ENCODE peak calls at places on chromosome 13, in seven cellular contexts. B is lower lobe of right lung; J is foreskin fibroblast; C is PC-3; F is CD8-positive, alpha-beta T cell; Y is MM.1S; M is mammary epithelial cell. V is an unnamed sample.

GRCh38 chr13:34886987-34887386 is 55.1 kb upstream of the NBEA start:
- DNase-seq in B (no peak), J (peak; percentile 55), C (peak; percentile 68), F (no peak), Y (no peak), M (peak; percentile 6), V (no peak)

GRCh38 chr13:36919206-36919832 is 719 bp downstream of the SMAD9 start:
- DNase-seq in B (peak; percentile 67), J (peak; percentile 54), C (peak; percentile 8), F (no peak), Y (no peak), M (peak; percentile 6), V (no peak)

GRCh38 chr13:98664924-98665637 is 87.4 kb downstream of the SLC15A1 start:
- DNase-seq in B (no peak), J (no peak), C (peak; percentile 56), F (no peak), Y (no peak), M (no peak), V (no peak)

GRCh38 chr13:108494991-108495661 is 134.3 kb upstream of the MYO16 start:
- DNase-seq in B (no peak), J (peak; percentile 3), C (no peak), F (no peak), Y (no peak), M (no peak), V (no peak)

GRCh38 chr13:111981446-111982165 is 85.3 kb upstream of the SOX1 start:
- DNase-seq in B (no peak), J (no peak), C (no peak), F (no peak), Y (no peak), M (no peak), V (no peak)

GRCh38 chr13:109700176-109700575 is 86.2 kb downstream of the IRS2 start:
- DNase-seq in B (peak; percentile 73), J (peak; percentile 86), C (peak; percentile 30), F (no peak), Y (no peak), M (peak; percentile 54), V (no peak)

GRCh38 chr13:67369895-67370660 is 139.9 kb upstream of the PCDH9 start:
- DNase-seq in B (no peak), J (peak; percentile 90), C (peak; percentile 13), F (no peak), Y (no peak), M (peak; percentile 44), V (no peak)

GRCh38 chr13:79724348-79725103 is 243.6 kb downstream of the NDFIP2 start:
- DNase-seq in B (no peak), J (peak; percentile 20), C (peak; percentile 8), F (no peak), Y (no peak), M (peak; percentile 64), V (no peak)

GRCh38 chr13:113429608-113429985 is 23.7 kb downstream of the ADPRHL1 start:
- DNase-seq in B (no peak), J (no peak), C (no peak), F (no peak), Y (no peak), M (no peak), V (no peak)

GRCh38 chr13:38530492-38530891 is 156.4 kb upstream of the FREM2 start:
- DNase-seq in B (no peak), J (peak; percentile 57), C (peak; percentile 33), F (no peak), Y (no peak), M (peak; percentile 5), V (peak; percentile 2)

GRCh38 chr13:75196112-75196855 is 285.7 kb downstream of the TBC1D4 start:
- DNase-seq in B (no peak), J (peak; percentile 79), C (no peak), F (no peak), Y (no peak), M (no peak), V (no peak)
- H3K4me3 ChIP-seq in B (no peak overlapping the region), J (no peak overlapping the region), C (no peak overlapping the region), F (no peak overlapping the region), Y (no peak overlapping the region), M (no peak overlapping the region), V (no peak overlapping the region)

DNA sequence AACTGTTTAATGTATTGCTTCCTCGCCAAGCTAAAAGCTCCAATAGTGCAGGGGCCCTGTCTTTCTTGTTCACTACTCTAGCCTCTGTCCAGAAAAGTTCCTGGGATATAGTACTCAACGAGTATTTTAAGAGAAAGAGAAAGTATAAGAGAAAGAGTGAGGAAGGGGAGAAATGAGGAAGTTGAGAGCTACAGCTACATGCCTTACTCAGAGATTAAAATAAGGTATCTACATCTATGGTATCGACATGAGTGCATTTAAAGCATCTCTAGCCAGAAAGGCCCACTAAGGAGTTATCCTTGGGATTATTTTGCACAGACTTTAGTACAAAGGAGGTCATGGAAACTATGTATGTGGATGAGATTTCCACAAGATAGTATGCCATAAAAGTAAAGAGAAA is 28.5 kb downstream of the MYCBP2 start:
- DNase-seq in B (no peak), J (no peak), C (no peak), F (no peak), Y (no peak), M (no peak), V (no peak)
- TF ChIP-seq CTCF in B (no peak), J (no peak), C (no peak), F (no peak), Y (no peak), M (no peak), V (no peak)

GRCh38 chr13:90089051-90089450 is 1258.4 kb upstream of the MIR17HG start:
- DNase-seq in B (no peak), J (no peak), C (no peak), F (no peak), Y (no peak), M (no peak), V (no peak)

GRCh38 chr13:90091611-90092010 is 1255.9 kb upstream of the MIR17HG start:
- DNase-seq in B (no peak), J (no peak), C (no peak), F (no peak), Y (no peak), M (no peak), V (no peak)
- H3K4me3 ChIP-seq in B (no peak overlapping the region), J (no peak overlapping the region), C (no peak overlapping the region), F (no peak overlapping the region), Y (no peak overlapping the region), M (no peak overlapping the region), V (no peak overlapping the region)

GRCh38 chr13:27281420-27281819 is 10.8 kb downstream of the RASL11A start:
- DNase-seq in B (no peak), J (peak; percentile 52), C (peak; percentile 30), F (no peak), Y (no peak), M (no peak), V (no peak)
- TF ChIP-seq CTCF in B (no peak), J (no peak), C (no peak), F (no peak), Y (no peak), M (no peak), V (no peak)

DNA sequence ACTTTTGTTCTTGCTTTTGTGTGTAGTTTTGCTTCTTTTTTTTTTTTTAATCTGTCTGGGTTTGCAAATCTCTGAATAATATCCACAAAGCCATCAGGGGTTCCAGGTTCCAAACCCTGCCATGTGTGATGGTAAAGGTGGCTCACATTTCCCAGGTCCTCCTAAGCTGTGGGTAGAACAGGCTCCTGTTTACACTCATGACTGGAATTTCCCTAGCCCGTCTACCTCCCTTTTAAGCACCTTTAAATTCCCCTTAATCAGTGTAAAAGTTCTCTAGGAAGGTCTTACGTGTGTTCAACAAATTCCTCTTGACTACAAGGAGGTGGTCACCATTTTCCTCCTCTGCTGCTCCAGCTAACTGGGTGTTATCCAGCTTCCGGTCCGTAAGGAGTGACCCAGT is 62.8 kb downstream of the EFNB2 start:
- DNase-seq in B (no peak), J (no peak), C (no peak), F (no peak), Y (no peak), M (peak; percentile 79), V (no peak)
- H3K4me3 ChIP-seq in B (no peak overlapping the region), J (no peak overlapping the region), C (peak overlapping the region; percentile 44), F (no peak overlapping the region), Y (no peak overlapping the region), M (no peak overlapping the region), V (no peak overlapping the region)

GRCh38 chr13:28501547-28501946 is 6.6 kb upstream of the FLT1 start:
- DNase-seq in B (no peak), J (no peak), C (no peak), F (no peak), Y (no peak), M (no peak), V (no peak)

GRCh38 chr13:28510066-28510465 is 15.1 kb upstream of the FLT1 start:
- DNase-seq in B (no peak), J (no peak), C (no peak), F (no peak), Y (no peak), M (no peak), V (no peak)

GRCh38 chr13:28503182-28503980 is 8.5 kb upstream of the FLT1 start:
- DNase-seq in B (no peak), J (peak; percentile 51), C (no peak), F (no peak), Y (no peak), M (no peak), V (no peak)

DNA sequence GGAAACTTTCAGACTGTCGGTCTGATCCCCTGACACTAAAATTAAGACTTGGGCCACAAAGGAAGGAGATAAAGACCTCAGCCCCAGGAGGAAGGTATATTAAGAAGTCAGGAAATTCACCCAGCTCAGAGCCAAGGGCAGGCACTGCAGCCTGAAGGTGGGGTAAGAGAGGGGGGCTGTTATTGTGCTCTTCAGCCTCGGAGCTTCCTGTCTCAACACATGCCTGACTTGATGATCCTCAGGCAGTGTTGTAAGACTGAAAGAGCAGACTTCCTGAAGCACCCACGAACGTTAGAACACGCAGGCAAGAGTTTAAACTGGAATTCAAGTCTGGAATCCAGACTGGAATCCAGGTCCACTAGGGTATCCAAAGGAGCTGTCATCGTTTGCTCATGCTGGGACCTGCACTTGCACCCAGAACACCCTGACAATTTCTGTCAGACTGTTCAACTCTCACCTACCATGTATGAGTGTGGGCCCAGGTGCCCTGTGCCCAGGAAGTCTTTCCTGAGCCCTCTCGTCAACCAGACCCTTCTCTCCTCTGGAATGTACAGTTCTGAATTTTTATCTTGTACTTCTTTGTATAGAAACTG is 10.7 kb upstream of the FLT1 start:
- DNase-seq in B (no peak), J (no peak), C (no peak), F (no peak), Y (no peak), M (no peak), V (no peak)
- TF ChIP-seq CTCF in B (no peak), J (no peak), C (no peak), F (no peak), Y (no peak), M (no peak), V (no peak)

GRCh38 chr13:100753391-100753790 is 78.8 kb upstream of the TMTC4 start:
- DNase-seq in B (no peak), J (no peak), C (no peak), F (no peak), Y (peak; percentile 54), M (no peak), V (no peak)
- H3K4me3 ChIP-seq in B (no peak overlapping the region), J (no peak overlapping the region), C (no peak overlapping the region), F (no peak overlapping the region), Y (no peak overlapping the region), M (no peak overlapping the region), V (no peak overlapping the region)

V was measured in AG09309.